ENCODE peak calls at places on chromosomes 7 and 10, in six cellular contexts. One of them, this sample, is unnamed.

GRCh38 chr7:151010002-151010306 is 14.3 kb downstream of the ATG9B start:
- DNase-seq in GM12878: no peak
- DNase-seq in K562: no peak
- DNase-seq in A549: no peak
- DNase-seq in endothelial cell of umbilical vein: no peak
- DNase-seq in HepG2: no peak
- DNase-seq in this sample: no peak

GRCh38 chr7:50730459-50731400 is 52.0 kb downstream of the GRB10 start:
- DNase-seq in K562: no peak
- DNase-seq in A549: no peak
- DNase-seq in endothelial cell of umbilical vein: peak
- DNase-seq in GM12878: no peak
- DNase-seq in HepG2: peak
- DNase-seq in this sample: peak

GRCh38 chr7:26443006-26443405 is 151.3 kb downstream of the SNX10 start:
- DNase-seq in HepG2: no peak
- DNase-seq in GM12878: no peak
- DNase-seq in A549: no peak
- DNase-seq in K562: no peak
- DNase-seq in endothelial cell of umbilical vein: no peak
- DNase-seq in this sample: no peak

GRCh38 chr7:148700693-148701092 is 2.0 kb downstream of the CUL1 start:
- DNase-seq in GM12878: no peak
- DNase-seq in A549: peak
- DNase-seq in K562: peak
- DNase-seq in endothelial cell of umbilical vein: peak
- DNase-seq in HepG2: no peak
- DNase-seq in this sample: peak

GRCh38 chr7:155247479-155248365 is 50.0 kb upstream of the INSIG1 start:
- DNase-seq in A549: no peak
- DNase-seq in HepG2: no peak
- DNase-seq in endothelial cell of umbilical vein: no peak
- DNase-seq in GM12878: no peak
- DNase-seq in K562: no peak
- DNase-seq in this sample: no peak

GRCh38 chr10:10196701-10197100 is 821.0 kb upstream of the CELF2 start:
- DNase-seq in HepG2: no peak
- DNase-seq in endothelial cell of umbilical vein: no peak
- DNase-seq in K562: no peak
- DNase-seq in GM12878: no peak
- DNase-seq in A549: no peak
- DNase-seq in this sample: no peak

GRCh38 chr10:25083546-25084111 is 67.2 kb downstream of the THNSL1 start:
- DNase-seq in K562: no peak
- DNase-seq in endothelial cell of umbilical vein: no peak
- DNase-seq in A549: no peak
- DNase-seq in GM12878: no peak
- DNase-seq in HepG2: no peak
- DNase-seq in this sample: no peak

GRCh38 chr10:50496228-50496627 is 127.5 kb downstream of the SGMS1 start:
- DNase-seq in K562: no peak
- DNase-seq in endothelial cell of umbilical vein: no peak
- DNase-seq in HepG2: no peak
- DNase-seq in GM12878: no peak
- DNase-seq in A549: no peak
- DNase-seq in this sample: no peak

GRCh38 chr7:114922652-114923402 is 933 bp downstream of the MDFIC start:
- DNase-seq in K562: no peak
- DNase-seq in HepG2: no peak
- DNase-seq in GM12878: no peak
- DNase-seq in A549: peak
- DNase-seq in endothelial cell of umbilical vein: peak
- DNase-seq in this sample: peak

GRCh38 chr7:157937432-157937831 is 600.6 kb downstream of the DNAJB6 start:
- DNase-seq in endothelial cell of umbilical vein: no peak
- DNase-seq in K562: no peak
- DNase-seq in GM12878: no peak
- DNase-seq in HepG2: no peak
- DNase-seq in A549: no peak
- DNase-seq in this sample: no peak

GRCh38 chr10:70898687-70899086 is 10.3 kb upstream of the PCBD1 start:
- DNase-seq in K562: no peak
- DNase-seq in HepG2: no peak
- DNase-seq in A549: no peak
- DNase-seq in endothelial cell of umbilical vein: no peak
- DNase-seq in GM12878: no peak
- DNase-seq in this sample: no peak

GRCh38 chr10:58140706-58141347 is 126.9 kb downstream of the IPMK start:
- DNase-seq in endothelial cell of umbilical vein: no peak
- DNase-seq in K562: no peak
- DNase-seq in A549: no peak
- DNase-seq in HepG2: no peak
- DNase-seq in GM12878: no peak
- DNase-seq in this sample: no peak

GRCh38 chr10:68901106-68901927 is at the start of gene DDX50:
- DNase-seq in A549: peak
- DNase-seq in K562: peak
- DNase-seq in HepG2: peak
- DNase-seq in endothelial cell of umbilical vein: peak
- DNase-seq in GM12878: peak
- DNase-seq in this sample: peak
- TF ChIP-seq POLR2A in A549: peak
- TF ChIP-seq POLR2A in K562: peak
- TF ChIP-seq POLR2A in HepG2: peak
- TF ChIP-seq POLR2A in endothelial cell of umbilical vein: peak
- TF ChIP-seq POLR2A in GM12878: peak
- TF ChIP-seq POLR2A in this sample: peak

DNA sequence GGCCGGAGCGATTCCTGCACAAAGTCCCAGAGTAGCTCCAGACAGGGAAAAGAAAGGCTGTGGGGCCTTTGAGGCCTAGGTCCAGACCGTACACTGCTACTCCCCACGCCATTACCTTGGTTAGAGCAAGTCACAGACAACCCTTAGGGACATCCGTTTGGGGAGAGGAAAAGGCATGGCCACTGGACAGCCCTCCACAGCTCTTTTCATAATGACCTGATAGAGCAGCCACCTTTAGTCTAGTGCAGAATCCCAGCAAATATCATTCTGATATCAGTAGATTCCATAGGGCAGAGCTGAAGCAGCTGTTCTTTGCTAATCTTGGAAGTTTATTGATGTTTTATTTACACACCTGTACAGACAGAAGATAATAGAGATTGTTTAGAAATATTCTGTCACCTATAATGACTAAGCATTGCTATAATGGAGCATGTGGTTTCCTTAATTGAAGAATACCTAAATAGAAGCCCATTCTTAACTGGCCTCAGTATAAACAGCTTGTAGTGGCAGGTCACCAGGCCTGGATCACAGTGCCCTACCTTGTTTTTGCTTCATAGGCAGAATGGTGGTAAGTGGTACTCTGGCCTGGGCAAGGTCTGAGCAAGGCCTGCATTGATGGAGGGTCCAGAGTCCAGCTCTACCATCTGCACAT is 27.9 kb downstream of the OGDH start:
- DNase-seq in endothelial cell of umbilical vein: peak
- DNase-seq in K562: peak
- DNase-seq in HepG2: peak
- DNase-seq in GM12878: no peak
- DNase-seq in A549: no peak
- DNase-seq in this sample: no peak
- H3K4me3 ChIP-seq in endothelial cell of umbilical vein: no peak
- H3K4me3 ChIP-seq in K562: no peak
- H3K4me3 ChIP-seq in HepG2: no peak
- H3K4me3 ChIP-seq in GM12878: no peak
- H3K4me3 ChIP-seq in A549: no peak
- H3K4me3 ChIP-seq in this sample: no peak

DNA sequence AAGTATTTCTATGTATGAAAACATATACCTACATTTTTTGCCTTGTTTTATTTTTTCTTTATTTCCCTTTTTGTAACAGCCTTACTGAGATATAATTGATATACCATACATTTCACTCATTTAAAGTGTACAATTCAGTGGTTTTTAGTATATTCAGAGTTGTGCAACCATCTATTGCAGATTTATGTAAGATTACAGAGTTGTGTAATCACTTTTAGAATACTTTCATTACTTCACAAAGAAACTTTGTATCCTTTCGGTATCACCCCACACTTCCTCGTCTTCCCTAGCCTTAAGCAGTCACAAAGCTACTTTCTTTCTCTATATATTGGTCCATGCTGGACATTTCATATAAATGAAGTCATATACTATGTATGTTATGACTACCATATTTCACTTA is 74.6 kb downstream of the ATRNL1 start:
- DNase-seq in GM12878: no peak
- DNase-seq in A549: no peak
- DNase-seq in endothelial cell of umbilical vein: no peak
- DNase-seq in K562: no peak
- DNase-seq in HepG2: no peak
- DNase-seq in this sample: peak
- TF ChIP-seq MYC in GM12878: no peak
- TF ChIP-seq MYC in A549: no peak
- TF ChIP-seq MYC in endothelial cell of umbilical vein: no peak
- TF ChIP-seq MYC in K562: no peak
- TF ChIP-seq MYC in HepG2: no peak
- TF ChIP-seq MYC in this sample: no peak

GRCh38 chr10:114174462-114175190 is 623 bp upstream of the CCDC186 start:
- DNase-seq in endothelial cell of umbilical vein: no peak
- DNase-seq in A549: peak
- DNase-seq in GM12878: no peak
- DNase-seq in K562: no peak
- DNase-seq in HepG2: no peak
- DNase-seq in this sample: peak
- TF ChIP-seq POLR2A in endothelial cell of umbilical vein: no peak
- TF ChIP-seq POLR2A in A549: no peak
- TF ChIP-seq POLR2A in GM12878: no peak
- TF ChIP-seq POLR2A in K562: no peak
- TF ChIP-seq POLR2A in HepG2: no peak
- TF ChIP-seq POLR2A in this sample: no peak

DNA sequence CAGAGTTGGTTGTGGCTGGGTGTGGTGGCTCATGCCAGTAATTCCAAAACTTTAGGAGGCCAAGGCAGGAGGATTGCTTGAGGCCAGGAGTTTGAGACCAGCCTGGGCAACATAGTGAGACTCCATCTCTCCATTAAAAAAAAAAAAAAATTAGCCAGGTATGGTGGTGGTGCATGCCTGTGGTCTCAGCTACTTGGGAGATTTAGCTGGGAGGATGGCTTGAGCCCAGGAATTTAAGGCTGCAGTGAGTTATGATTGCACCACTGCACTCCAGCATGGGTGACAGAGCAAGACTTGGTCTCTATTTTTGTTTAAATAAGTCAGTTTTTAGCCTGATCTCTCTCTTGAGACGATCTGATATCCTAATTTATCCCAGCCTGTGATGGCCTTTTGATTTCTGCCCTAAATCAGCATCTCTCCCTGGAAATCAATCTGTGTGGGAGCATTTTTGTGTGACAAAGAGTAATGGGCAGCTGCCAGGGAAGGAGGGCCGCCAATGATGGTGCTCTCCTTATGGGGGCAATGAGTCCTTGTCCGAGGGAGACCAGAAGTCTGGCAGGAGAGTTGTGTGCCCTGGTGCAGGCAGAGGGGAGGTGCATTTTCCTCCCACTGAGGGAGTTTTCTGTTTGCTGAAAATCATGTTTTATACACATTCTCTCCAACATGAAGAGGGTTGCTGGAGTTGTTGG is 111.0 kb downstream of the NRP1 start:
- DNase-seq in A549: no peak
- DNase-seq in endothelial cell of umbilical vein: no peak
- DNase-seq in GM12878: no peak
- DNase-seq in K562: no peak
- DNase-seq in HepG2: no peak
- DNase-seq in this sample: no peak
- H3K4me3 ChIP-seq in A549: no peak
- H3K4me3 ChIP-seq in endothelial cell of umbilical vein: no peak
- H3K4me3 ChIP-seq in GM12878: no peak
- H3K4me3 ChIP-seq in K562: no peak
- H3K4me3 ChIP-seq in HepG2: no peak
- H3K4me3 ChIP-seq in this sample: no peak